ENCODE peak calls at places on chromosomes 11 and 22, in ten cellular contexts. P is spleen, L is testis, T is psoas muscle, X is fibroblast of pulmonary artery, E is colonic mucosa, G is astrocyte of the spinal cord, Y is GM10248, K is neural crest cell, H is body of pancreas. Q is an unnamed sample.

GRCh38 chr22:17703811-17704210 is 65.3 kb downstream of the BCL2L13 start:
- DNase-seq in T (no peak), X (peak; percentile 24), G (no peak), E (no peak), H (no peak), L (no peak), K (no peak), P (no peak), Y (no peak), Q (no peak)

GRCh38 chr11:7020183-7020917 is at the start of the genes NLRP14 and ZNF214:
- DNase-seq in E (peak; percentile 98), H (peak; percentile 96), L (peak; percentile 97), G (peak; percentile 95), T (peak; percentile 93), Y (peak; percentile 63), K (peak; percentile 77), X (peak; percentile 94), P (no peak), Q (peak; percentile 93)

GRCh38 chr22:26658671-26659478 is 1.5 kb downstream of the MIAT start:
- DNase-seq in G (peak; percentile 89), K (peak; percentile 25), X (peak; percentile 84), P (peak; percentile 90), E (peak; percentile 54), T (peak; percentile 45), Y (peak; percentile 77), H (no peak), L (peak; percentile 43), Q (peak; percentile 90)

GRCh38 chr11:72334651-72335050 is 90.7 kb upstream of the PHOX2A start:
- DNase-seq in X (no peak), P (no peak), K (no peak), Y (no peak), G (no peak), E (no peak), L (no peak), T (no peak), H (no peak), Q (no peak)

GRCh38 chr11:13924801-13925327 is 37.7 kb upstream of the SPON1 start:
- DNase-seq in L (no peak), K (no peak), X (peak; percentile 51), H (no peak), Y (no peak), P (no peak), G (no peak), T (no peak), E (no peak), Q (no peak)

GRCh38 chr11:16861867-16862266 is 123.4 kb downstream of the C11orf58 start:
- DNase-seq in K (no peak), G (no peak), P (no peak), L (peak; percentile 35), H (no peak), Y (no peak), E (no peak), T (no peak), X (no peak), Q (no peak)

GRCh38 chr11:75482931-75483469 is 42.7 kb downstream of the GDPD5 start:
- DNase-seq in K (no peak), G (no peak), E (no peak), L (no peak), P (no peak), X (no peak), H (peak; percentile 66), T (no peak), Y (no peak), Q (no peak)

GRCh38 chr22:37281646-37282384 is 493 bp upstream of the CYTH4 start:
- DNase-seq in E (no peak), T (no peak), H (no peak), Y (no peak), P (no peak), X (no peak), L (no peak), G (no peak), K (no peak), Q (no peak)

GRCh38 chr11:47433157-47433556 is 6.9 kb upstream of the PSMC3 start:
- DNase-seq in L (no peak), H (no peak), P (no peak), E (no peak), K (no peak), T (no peak), Y (no peak), X (no peak), G (peak; percentile 33), Q (no peak)

GRCh38 chr11:128525411-128526243 is 61.7 kb downstream of the ETS1 start:
- DNase-seq in L (no peak), P (no peak), X (no peak), Y (no peak), E (no peak), G (peak; percentile 83), H (no peak), T (no peak), K (no peak), Q (no peak)

GRCh38 chr11:26578998-26579635 is 7.1 kb upstream of the MUC15 start:
- DNase-seq in X (peak; percentile 24), T (no peak), Y (no peak), H (no peak), L (no peak), G (peak; percentile 35), K (no peak), P (no peak), E (no peak), Q (no peak)

DNA sequence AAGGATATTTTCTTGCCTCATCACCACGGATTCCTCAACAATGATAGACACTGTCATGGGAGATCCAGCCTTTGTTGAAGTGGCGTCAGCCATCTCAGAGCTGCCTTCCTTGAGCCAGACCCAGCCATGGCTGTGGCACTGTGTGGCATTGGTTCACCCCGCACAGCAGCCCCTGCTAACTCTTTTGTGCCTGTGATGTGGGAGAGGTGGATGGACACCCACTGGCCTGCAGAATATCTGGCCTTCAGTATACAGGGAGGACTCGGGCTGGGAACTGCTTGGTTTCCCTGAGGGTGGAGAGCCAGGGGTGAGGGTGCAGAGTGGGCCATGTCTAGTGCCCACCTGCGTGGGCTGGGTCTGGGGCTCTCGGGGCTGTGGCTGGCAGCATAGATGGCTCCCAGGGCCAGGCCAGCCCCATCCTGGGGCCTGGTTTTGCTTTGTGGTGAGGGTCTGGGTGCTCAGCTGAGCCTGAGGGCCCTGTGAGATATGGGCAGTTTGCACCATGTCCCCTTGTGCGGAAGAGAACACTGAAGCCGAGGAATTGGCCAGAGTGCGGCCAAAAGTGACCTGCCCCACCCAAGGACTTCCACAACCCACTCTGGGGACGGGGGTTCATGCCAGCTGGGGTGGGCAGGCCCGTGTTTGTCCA is 6.2 kb downstream of the CLDN5 start:
- DNase-seq in P (no peak), G (no peak), T (no peak), L (no peak), H (no peak), X (no peak), Y (no peak), E (no peak), K (no peak), Q (no peak)
- TF ChIP-seq CTCF in P (no peak), G (no peak), T (no peak), L (no peak), H (no peak), X (no peak), Y (no peak), E (no peak), K (no peak), Q (no peak)

DNA sequence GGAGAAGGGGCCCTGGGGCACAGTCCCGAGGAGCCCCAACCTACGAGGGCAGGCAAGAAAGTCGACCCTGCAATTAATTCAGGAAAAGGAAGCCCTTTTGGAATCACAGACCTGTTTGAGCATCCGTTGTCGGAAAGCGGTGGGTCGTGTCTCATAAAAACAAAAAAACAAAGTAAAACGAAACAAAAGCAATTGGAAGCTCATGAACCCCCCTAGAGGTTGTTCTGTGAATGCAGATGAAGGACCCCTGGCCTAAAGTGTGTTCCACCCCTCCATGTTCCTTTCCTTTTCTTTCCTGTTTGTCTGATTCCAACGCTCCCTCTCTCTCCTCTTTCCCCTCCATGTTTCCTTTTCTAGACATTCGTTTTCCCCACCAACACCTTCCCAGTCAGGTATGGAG is 203.7 kb downstream of the GRIK4 start:
- DNase-seq in X (peak; percentile 7), Y (peak; percentile 66), G (no peak), P (no peak), H (no peak), L (no peak), E (no peak), K (no peak), T (no peak), Q (no peak)
- TF ChIP-seq CTCF in X (peak; percentile 44), Y (peak; percentile 26), G (peak; percentile 51), P (peak; percentile 36), H (peak; percentile 24), L (no peak), E (no peak), K (peak; percentile 61), T (no peak), Q (peak; percentile 52)

DNA sequence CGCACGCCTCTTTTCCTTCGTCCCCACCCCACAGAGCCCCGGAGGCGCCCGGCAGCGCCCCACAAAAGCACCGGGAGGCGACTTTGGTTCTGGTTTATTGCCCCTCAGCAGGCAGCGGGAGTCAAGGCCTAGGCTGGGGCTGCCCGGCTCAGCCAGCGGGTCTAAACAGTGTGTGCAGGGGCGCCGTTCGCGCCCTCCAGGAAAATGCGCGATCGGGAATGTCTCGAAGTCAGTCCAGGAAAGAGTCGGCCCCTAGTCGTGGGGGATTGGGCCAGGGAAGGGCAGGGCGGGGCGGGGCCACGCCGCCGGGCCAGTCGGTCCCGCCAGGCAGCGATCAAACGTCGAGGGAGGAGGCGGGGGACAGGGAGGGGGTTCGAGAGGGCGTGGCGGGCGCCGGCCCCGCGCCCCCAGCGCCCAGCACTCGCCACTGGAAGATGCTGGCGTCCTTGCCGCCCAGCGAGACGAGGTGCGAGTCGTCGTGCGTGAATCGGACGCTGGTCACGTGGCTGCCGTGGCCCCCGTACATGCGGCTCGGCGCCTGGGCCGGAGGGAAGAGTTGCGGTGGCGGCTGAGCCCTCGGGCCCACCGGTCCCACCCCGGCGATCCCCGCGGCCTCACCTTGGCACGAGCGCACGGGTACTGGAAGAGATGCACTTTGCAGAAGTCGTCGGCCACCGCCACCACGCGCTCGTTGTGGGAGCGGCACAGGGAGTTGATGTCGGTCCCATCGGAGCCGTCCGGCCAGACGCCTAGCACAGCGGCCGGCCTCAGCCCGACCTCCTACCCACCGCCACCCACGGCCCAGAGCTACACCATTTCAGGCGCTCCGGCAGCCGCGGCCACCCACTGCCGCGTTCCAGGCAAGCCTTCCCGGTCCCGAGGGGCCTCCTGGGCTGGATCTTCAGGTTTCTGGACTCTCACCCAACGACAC is 741 bp upstream of the MTA2 start:
- DNase-seq in P (peak; percentile 91), T (peak; percentile 64), E (peak; percentile 80), Y (peak; percentile 39), H (peak; percentile 63), K (peak; percentile 26), L (peak; percentile 85), G (peak; percentile 71), X (peak; percentile 48), Q (no peak)
- TF ChIP-seq CTCF in P (no peak), T (peak; percentile 23), E (no peak), Y (no peak), H (peak; percentile 14), K (no peak), L (no peak), G (no peak), X (no peak), Q (no peak)

DNA sequence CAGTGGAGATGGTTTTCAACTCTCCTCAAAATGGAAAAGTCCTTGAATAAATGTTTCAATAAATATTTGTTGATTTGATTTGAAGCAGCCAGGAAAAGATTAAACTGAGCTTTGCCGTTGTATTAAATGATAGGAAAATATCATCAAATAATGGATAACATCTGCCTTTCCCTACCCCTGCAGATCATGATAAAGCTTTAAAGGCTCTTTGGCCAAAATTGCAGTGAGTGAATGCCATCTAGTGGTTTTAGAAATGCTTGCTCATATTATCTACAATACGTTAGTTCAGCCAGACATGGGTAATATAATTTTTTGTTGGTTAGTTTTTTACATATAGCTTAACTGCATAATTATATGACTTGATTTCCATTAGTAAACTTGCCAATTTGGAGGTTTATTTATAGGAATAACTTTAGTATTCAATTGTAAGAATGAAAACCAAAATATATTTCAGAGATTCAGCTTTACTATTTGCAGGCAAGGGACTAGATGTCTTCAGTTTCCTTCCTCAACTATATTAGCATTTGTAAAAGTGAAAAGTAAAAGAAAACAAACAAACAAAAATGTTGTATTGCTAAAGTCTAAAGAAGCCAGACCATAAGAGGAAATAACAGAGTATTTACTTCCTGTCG is 159.2 kb downstream of the MSANTD4 start:
- DNase-seq in E (no peak), X (peak; percentile 75), G (peak; percentile 65), L (no peak), K (no peak), P (no peak), T (no peak), Y (peak; percentile 7), H (no peak), Q (no peak)
- TF ChIP-seq CTCF in E (peak; percentile 57), X (peak; percentile 66), G (peak; percentile 56), L (peak; percentile 15), K (peak; percentile 90), P (peak; percentile 44), T (peak; percentile 60), Y (peak; percentile 48), H (peak; percentile 77), Q (peak; percentile 79)